ENCODE peak calls at places on chromosomes 5 and 9, in six cellular contexts. K, M, R, O, I and B are unnamed samples.

GRCh38 chr5:95142145-95142544 is 142.7 kb downstream of the MCTP1 start:
- DNase-seq in K (no peak), M (no peak), R (no peak), O (no peak), I (no peak), B (no peak)

GRCh38 chr5:129094924-129095797 is 612 bp downstream of the ISOC1 start:
- DNase-seq in K (no peak), M (peak), R (peak), O (no peak), I (no peak), B (peak)

GRCh38 chr5:101977729-101978345 is 318.2 kb downstream of the SLCO4C1 start:
- DNase-seq in K (no peak), M (peak), R (peak), O (peak), I (peak), B (peak)

GRCh38 chr5:132467292-132467984 is 23.1 kb downstream of the IRF1 start:
- DNase-seq in K (no peak), M (no peak), R (no peak), O (no peak), I (no peak), B (no peak)

GRCh38 chr5:3639175-3639574 is 43.5 kb downstream of the IRX1 start:
- DNase-seq in K (no peak), M (no peak), R (no peak), O (no peak), I (no peak), B (no peak)

GRCh38 chr5:151417712-151418111 is 29.7 kb upstream of the SLC36A1 start:
- DNase-seq in K (no peak), M (no peak), R (no peak), O (no peak), I (no peak), B (peak)

GRCh38 chr9:135909371-135909770 is 2.0 kb upstream of the CAMSAP1 start:
- DNase-seq in K (no peak), M (no peak), R (no peak), O (no peak), I (no peak), B (no peak)

GRCh38 chr5:74442466-74442865 is 198.1 kb downstream of the ENC1 start:
- DNase-seq in K (no peak), M (no peak), R (no peak), O (peak), I (no peak), B (no peak)

GRCh38 chr5:150402226-150402773 is 10.4 kb downstream of the CD74 start:
- DNase-seq in K (no peak), M (no peak), R (no peak), O (no peak), I (no peak), B (no peak)

GRCh38 chr9:33661186-33661585 is 134.2 kb upstream of the PRSS3 start:
- DNase-seq in K (no peak), M (no peak), R (no peak), O (no peak), I (no peak), B (no peak)

GRCh38 chr5:446864-447263 is 3.9 kb downstream of the EXOC3 start:
- DNase-seq in K (no peak), M (peak), R (peak), O (no peak), I (no peak), B (peak)

GRCh38 chr5:4563400-4563799 is 576.7 kb upstream of the ADAMTS16 start:
- DNase-seq in K (peak), M (no peak), R (no peak), O (peak), I (no peak), B (no peak)

GRCh38 chr5:127419007-127419406 is 98.4 kb upstream of the PRRC1 start:
- DNase-seq in K (no peak), M (no peak), R (no peak), O (no peak), I (no peak), B (no peak)

GRCh38 chr9:120538339-120538738 is 41.6 kb downstream of the CDK5RAP2 start:
- DNase-seq in K (no peak), M (no peak), R (no peak), O (peak), I (no peak), B (no peak)

GRCh38 chr5:92513067-92513466 is 1068.0 kb downstream of the NR2F1-AS1 start:
- DNase-seq in K (no peak), M (no peak), R (no peak), O (no peak), I (no peak), B (no peak)

GRCh38 chr5:1364211-1364610 is 19.3 kb upstream of the CLPTM1L start:
- DNase-seq in K (no peak), M (no peak), R (no peak), O (no peak), I (no peak), B (no peak)

GRCh38 chr5:107979272-107979671 is 308.5 kb upstream of the EFNA5 start:
- DNase-seq in K (no peak), M (no peak), R (no peak), O (no peak), I (peak), B (no peak)

GRCh38 chr5:177610131-177610769 is 10.3 kb downstream of the B4GALT7 start:
- DNase-seq in K (no peak), M (no peak), R (no peak), O (no peak), I (no peak), B (no peak)

GRCh38 chr5:73591102-73591695 is 25.7 kb downstream of the UTP15 start:
- DNase-seq in K (peak), M (peak), R (peak), O (peak), I (peak), B (peak)

GRCh38 chr5:154486427-154486866 is 8.4 kb upstream of the HAND1 start:
- DNase-seq in K (peak), M (no peak), R (no peak), O (peak), I (no peak), B (no peak)

GRCh38 chr5:171980729-171981128 is 25.7 kb downstream of the FBXW11 start:
- DNase-seq in K (no peak), M (no peak), R (no peak), O (peak), I (no peak), B (no peak)

GRCh38 chr9:111783857-111784256 is 10.9 kb downstream of the SHOC1 start:
- DNase-seq in K (no peak), M (no peak), R (no peak), O (no peak), I (no peak), B (no peak)